ENCODE peak calls at places on chromosomes 2 and 18, in ten cellular contexts. One of them, this sample, is unnamed.

GRCh38 chr2:202193305-202193704 is 45.1 kb downstream of the SUMO1 start:
- DNase-seq in GM12865: no peak
- DNase-seq in H1: peak
- DNase-seq in natural killer cell: no peak
- DNase-seq in HS-27A: no peak
- DNase-seq in foreskin fibroblast: no peak
- DNase-seq in Ammon's horn: no peak
- DNase-seq in activated CD8-positive, alpha-beta memory T cell treated with anti-CD3 and anti-CD28 coated beads for 24 hours: no peak
- DNase-seq in head of caudate nucleus: no peak
- DNase-seq in H4: no peak
- DNase-seq in this sample: no peak

GRCh38 chr2:152054593-152054992 is 44.3 kb downstream of the CACNB4 start:
- DNase-seq in foreskin fibroblast: peak
- DNase-seq in GM12865: no peak
- DNase-seq in head of caudate nucleus: no peak
- DNase-seq in activated CD8-positive, alpha-beta memory T cell treated with anti-CD3 and anti-CD28 coated beads for 24 hours: no peak
- DNase-seq in H4: peak
- DNase-seq in HS-27A: peak
- DNase-seq in H1: no peak
- DNase-seq in Ammon's horn: no peak
- DNase-seq in natural killer cell: no peak
- DNase-seq in this sample: no peak

GRCh38 chr2:180205616-180206271 is 198.6 kb upstream of the CWC22 start:
- DNase-seq in H4: no peak
- DNase-seq in GM12865: no peak
- DNase-seq in foreskin fibroblast: no peak
- DNase-seq in H1: no peak
- DNase-seq in activated CD8-positive, alpha-beta memory T cell treated with anti-CD3 and anti-CD28 coated beads for 24 hours: no peak
- DNase-seq in HS-27A: no peak
- DNase-seq in Ammon's horn: no peak
- DNase-seq in natural killer cell: no peak
- DNase-seq in head of caudate nucleus: no peak
- DNase-seq in this sample: no peak

GRCh38 chr2:72014871-72015270 is 132.8 kb downstream of the CYP26B1 start:
- DNase-seq in GM12865: no peak
- DNase-seq in foreskin fibroblast: no peak
- DNase-seq in activated CD8-positive, alpha-beta memory T cell treated with anti-CD3 and anti-CD28 coated beads for 24 hours: no peak
- DNase-seq in head of caudate nucleus: no peak
- DNase-seq in H1: no peak
- DNase-seq in natural killer cell: no peak
- DNase-seq in HS-27A: no peak
- DNase-seq in Ammon's horn: no peak
- DNase-seq in H4: no peak
- DNase-seq in this sample: no peak

GRCh38 chr2:227862741-227863588 is 8.5 kb upstream of the DAW1 start:
- DNase-seq in GM12865: no peak
- DNase-seq in H4: peak
- DNase-seq in activated CD8-positive, alpha-beta memory T cell treated with anti-CD3 and anti-CD28 coated beads for 24 hours: no peak
- DNase-seq in natural killer cell: no peak
- DNase-seq in foreskin fibroblast: peak
- DNase-seq in HS-27A: peak
- DNase-seq in head of caudate nucleus: peak
- DNase-seq in H1: peak
- DNase-seq in Ammon's horn: no peak
- DNase-seq in this sample: no peak

GRCh38 chr2:180040146-180040925 is 33.2 kb upstream of the CWC22 start:
- DNase-seq in head of caudate nucleus: no peak
- DNase-seq in H4: peak
- DNase-seq in natural killer cell: no peak
- DNase-seq in H1: no peak
- DNase-seq in activated CD8-positive, alpha-beta memory T cell treated with anti-CD3 and anti-CD28 coated beads for 24 hours: no peak
- DNase-seq in GM12865: no peak
- DNase-seq in HS-27A: peak
- DNase-seq in Ammon's horn: no peak
- DNase-seq in foreskin fibroblast: peak
- DNase-seq in this sample: no peak

GRCh38 chr2:170533156-170533555 is 182.0 kb upstream of the SP5 start:
- DNase-seq in activated CD8-positive, alpha-beta memory T cell treated with anti-CD3 and anti-CD28 coated beads for 24 hours: no peak
- DNase-seq in Ammon's horn: no peak
- DNase-seq in H4: no peak
- DNase-seq in foreskin fibroblast: no peak
- DNase-seq in natural killer cell: no peak
- DNase-seq in HS-27A: no peak
- DNase-seq in head of caudate nucleus: no peak
- DNase-seq in H1: no peak
- DNase-seq in GM12865: no peak
- DNase-seq in this sample: no peak

GRCh38 chr2:10620481-10620880 is 69.3 kb downstream of the NOL10 start:
- DNase-seq in head of caudate nucleus: no peak
- DNase-seq in natural killer cell: no peak
- DNase-seq in Ammon's horn: no peak
- DNase-seq in H4: peak
- DNase-seq in HS-27A: peak
- DNase-seq in H1: no peak
- DNase-seq in activated CD8-positive, alpha-beta memory T cell treated with anti-CD3 and anti-CD28 coated beads for 24 hours: no peak
- DNase-seq in GM12865: no peak
- DNase-seq in foreskin fibroblast: peak
- DNase-seq in this sample: no peak

GRCh38 chr2:206840999-206841398 is 75.6 kb downstream of the FASTKD2 start:
- DNase-seq in activated CD8-positive, alpha-beta memory T cell treated with anti-CD3 and anti-CD28 coated beads for 24 hours: no peak
- DNase-seq in Ammon's horn: no peak
- DNase-seq in GM12865: no peak
- DNase-seq in H1: no peak
- DNase-seq in head of caudate nucleus: no peak
- DNase-seq in foreskin fibroblast: no peak
- DNase-seq in natural killer cell: no peak
- DNase-seq in HS-27A: no peak
- DNase-seq in H4: no peak
- DNase-seq in this sample: no peak

GRCh38 chr18:9380571-9381390 is 46.2 kb downstream of the TWSG1 start:
- DNase-seq in H4: no peak
- DNase-seq in head of caudate nucleus: no peak
- DNase-seq in natural killer cell: no peak
- DNase-seq in activated CD8-positive, alpha-beta memory T cell treated with anti-CD3 and anti-CD28 coated beads for 24 hours: no peak
- DNase-seq in H1: no peak
- DNase-seq in HS-27A: no peak
- DNase-seq in GM12865: no peak
- DNase-seq in foreskin fibroblast: no peak
- DNase-seq in Ammon's horn: peak
- DNase-seq in this sample: no peak

GRCh38 chr2:105926960-105927678 is 182.4 kb downstream of the NCK2 start:
- DNase-seq in H1: no peak
- DNase-seq in foreskin fibroblast: no peak
- DNase-seq in H4: no peak
- DNase-seq in natural killer cell: no peak
- DNase-seq in HS-27A: no peak
- DNase-seq in head of caudate nucleus: peak
- DNase-seq in Ammon's horn: peak
- DNase-seq in GM12865: peak
- DNase-seq in activated CD8-positive, alpha-beta memory T cell treated with anti-CD3 and anti-CD28 coated beads for 24 hours: peak
- DNase-seq in this sample: peak

GRCh38 chr2:2731101-2731850 is 400.2 kb upstream of the MYT1L start:
- DNase-seq in GM12865: no peak
- DNase-seq in HS-27A: no peak
- DNase-seq in natural killer cell: no peak
- DNase-seq in Ammon's horn: no peak
- DNase-seq in activated CD8-positive, alpha-beta memory T cell treated with anti-CD3 and anti-CD28 coated beads for 24 hours: no peak
- DNase-seq in foreskin fibroblast: no peak
- DNase-seq in head of caudate nucleus: no peak
- DNase-seq in H1: no peak
- DNase-seq in H4: no peak
- DNase-seq in this sample: no peak

GRCh38 chr18:30970201-30970816 is 72.2 kb downstream of the DSC3 start:
- DNase-seq in activated CD8-positive, alpha-beta memory T cell treated with anti-CD3 and anti-CD28 coated beads for 24 hours: no peak
- DNase-seq in GM12865: peak
- DNase-seq in head of caudate nucleus: no peak
- DNase-seq in Ammon's horn: peak
- DNase-seq in foreskin fibroblast: no peak
- DNase-seq in H1: no peak
- DNase-seq in natural killer cell: no peak
- DNase-seq in HS-27A: no peak
- DNase-seq in H4: peak
- DNase-seq in this sample: no peak

GRCh38 chr2:27007416-27008374 is 25.1 kb upstream of the TMEM214 start:
- DNase-seq in foreskin fibroblast: no peak
- DNase-seq in activated CD8-positive, alpha-beta memory T cell treated with anti-CD3 and anti-CD28 coated beads for 24 hours: no peak
- DNase-seq in Ammon's horn: no peak
- DNase-seq in H4: no peak
- DNase-seq in GM12865: no peak
- DNase-seq in head of caudate nucleus: no peak
- DNase-seq in HS-27A: no peak
- DNase-seq in H1: no peak
- DNase-seq in natural killer cell: no peak
- DNase-seq in this sample: no peak

GRCh38 chr18:32669549-32670165 is 103.2 kb downstream of the KLHL14 start:
- DNase-seq in Ammon's horn: no peak
- DNase-seq in head of caudate nucleus: no peak
- DNase-seq in H1: peak
- DNase-seq in GM12865: peak
- DNase-seq in HS-27A: no peak
- DNase-seq in activated CD8-positive, alpha-beta memory T cell treated with anti-CD3 and anti-CD28 coated beads for 24 hours: no peak
- DNase-seq in foreskin fibroblast: no peak
- DNase-seq in H4: no peak
- DNase-seq in natural killer cell: no peak
- DNase-seq in this sample: no peak

GRCh38 chr2:102063948-102064678 is 72.4 kb downstream of the IL1R2 start:
- DNase-seq in natural killer cell: no peak
- DNase-seq in foreskin fibroblast: peak
- DNase-seq in H1: no peak
- DNase-seq in H4: peak
- DNase-seq in Ammon's horn: peak
- DNase-seq in head of caudate nucleus: peak
- DNase-seq in activated CD8-positive, alpha-beta memory T cell treated with anti-CD3 and anti-CD28 coated beads for 24 hours: no peak
- DNase-seq in HS-27A: peak
- DNase-seq in GM12865: no peak
- DNase-seq in this sample: no peak

GRCh38 chr18:57353137-57353939 is 981 bp downstream of the ST8SIA3 start:
- DNase-seq in H4: no peak
- DNase-seq in H1: no peak
- DNase-seq in activated CD8-positive, alpha-beta memory T cell treated with anti-CD3 and anti-CD28 coated beads for 24 hours: no peak
- DNase-seq in natural killer cell: no peak
- DNase-seq in GM12865: no peak
- DNase-seq in foreskin fibroblast: no peak
- DNase-seq in Ammon's horn: no peak
- DNase-seq in HS-27A: no peak
- DNase-seq in head of caudate nucleus: peak
- DNase-seq in this sample: no peak

GRCh38 chr2:3409627-3410170 is 30.2 kb downstream of the TRAPPC12 start:
- DNase-seq in foreskin fibroblast: no peak
- DNase-seq in activated CD8-positive, alpha-beta memory T cell treated with anti-CD3 and anti-CD28 coated beads for 24 hours: no peak
- DNase-seq in H4: no peak
- DNase-seq in H1: no peak
- DNase-seq in GM12865: no peak
- DNase-seq in Ammon's horn: no peak
- DNase-seq in natural killer cell: no peak
- DNase-seq in HS-27A: no peak
- DNase-seq in head of caudate nucleus: no peak
- DNase-seq in this sample: no peak

GRCh38 chr18:77208969-77209368 is 40.7 kb upstream of the GALR1 start:
- DNase-seq in head of caudate nucleus: no peak
- DNase-seq in HS-27A: no peak
- DNase-seq in natural killer cell: no peak
- DNase-seq in H4: peak
- DNase-seq in activated CD8-positive, alpha-beta memory T cell treated with anti-CD3 and anti-CD28 coated beads for 24 hours: no peak
- DNase-seq in GM12865: peak
- DNase-seq in Ammon's horn: peak
- DNase-seq in foreskin fibroblast: peak
- DNase-seq in H1: no peak
- DNase-seq in this sample: no peak

GRCh38 chr2:239951117-239951734 is 73.9 kb downstream of the NDUFA10 start:
- DNase-seq in activated CD8-positive, alpha-beta memory T cell treated with anti-CD3 and anti-CD28 coated beads for 24 hours: no peak
- DNase-seq in natural killer cell: no peak
- DNase-seq in head of caudate nucleus: no peak
- DNase-seq in HS-27A: no peak
- DNase-seq in Ammon's horn: no peak
- DNase-seq in H1: no peak
- DNase-seq in H4: no peak
- DNase-seq in GM12865: no peak
- DNase-seq in foreskin fibroblast: no peak
- DNase-seq in this sample: no peak

GRCh38 chr2:17255071-17255470 is 263.2 kb downstream of the RAD51AP2 start:
- DNase-seq in Ammon's horn: no peak
- DNase-seq in activated CD8-positive, alpha-beta memory T cell treated with anti-CD3 and anti-CD28 coated beads for 24 hours: no peak
- DNase-seq in head of caudate nucleus: no peak
- DNase-seq in natural killer cell: no peak
- DNase-seq in H1: no peak
- DNase-seq in HS-27A: no peak
- DNase-seq in GM12865: no peak
- DNase-seq in H4: no peak
- DNase-seq in foreskin fibroblast: no peak
- DNase-seq in this sample: no peak

GRCh38 chr2:241636182-241636982 is 576 bp downstream of the THAP4 start:
- DNase-seq in head of caudate nucleus: no peak
- DNase-seq in Ammon's horn: no peak
- DNase-seq in H4: no peak
- DNase-seq in GM12865: peak
- DNase-seq in H1: peak
- DNase-seq in activated CD8-positive, alpha-beta memory T cell treated with anti-CD3 and anti-CD28 coated beads for 24 hours: peak
- DNase-seq in foreskin fibroblast: no peak
- DNase-seq in HS-27A: no peak
- DNase-seq in natural killer cell: peak
- DNase-seq in this sample: peak

GRCh38 chr2:70941701-70942100 is 6.0 kb downstream of the ATP6V1B1 start:
- DNase-seq in HS-27A: no peak
- DNase-seq in natural killer cell: no peak
- DNase-seq in Ammon's horn: no peak
- DNase-seq in head of caudate nucleus: no peak
- DNase-seq in GM12865: no peak
- DNase-seq in H1: no peak
- DNase-seq in activated CD8-positive, alpha-beta memory T cell treated with anti-CD3 and anti-CD28 coated beads for 24 hours: no peak
- DNase-seq in H4: no peak
- DNase-seq in foreskin fibroblast: no peak
- DNase-seq in this sample: no peak

GRCh38 chr2:106192752-106193490 is 1.2 kb downstream of the UXS1 start:
- DNase-seq in activated CD8-positive, alpha-beta memory T cell treated with anti-CD3 and anti-CD28 coated beads for 24 hours: peak
- DNase-seq in foreskin fibroblast: peak
- DNase-seq in H1: no peak
- DNase-seq in GM12865: peak
- DNase-seq in Ammon's horn: peak
- DNase-seq in HS-27A: no peak
- DNase-seq in head of caudate nucleus: peak
- DNase-seq in natural killer cell: peak
- DNase-seq in H4: peak
- DNase-seq in this sample: peak

GRCh38 chr18:22467760-22468553 is 50.2 kb upstream of the CTAGE1 start:
- DNase-seq in HS-27A: peak
- DNase-seq in Ammon's horn: no peak
- DNase-seq in head of caudate nucleus: no peak
- DNase-seq in H1: no peak
- DNase-seq in GM12865: no peak
- DNase-seq in foreskin fibroblast: peak
- DNase-seq in H4: peak
- DNase-seq in natural killer cell: no peak
- DNase-seq in activated CD8-positive, alpha-beta memory T cell treated with anti-CD3 and anti-CD28 coated beads for 24 hours: no peak
- DNase-seq in this sample: no peak

GRCh38 chr2:43135583-43135982 is 90.8 kb downstream of the ZFP36L2 start:
- DNase-seq in head of caudate nucleus: no peak
- DNase-seq in natural killer cell: no peak
- DNase-seq in H4: no peak
- DNase-seq in GM12865: no peak
- DNase-seq in activated CD8-positive, alpha-beta memory T cell treated with anti-CD3 and anti-CD28 coated beads for 24 hours: peak
- DNase-seq in Ammon's horn: no peak
- DNase-seq in H1: no peak
- DNase-seq in HS-27A: no peak
- DNase-seq in foreskin fibroblast: no peak
- DNase-seq in this sample: no peak

GRCh38 chr2:164964744-164965143 is 9.4 kb upstream of the SLC38A11 start:
- DNase-seq in foreskin fibroblast: no peak
- DNase-seq in activated CD8-positive, alpha-beta memory T cell treated with anti-CD3 and anti-CD28 coated beads for 24 hours: no peak
- DNase-seq in HS-27A: no peak
- DNase-seq in head of caudate nucleus: no peak
- DNase-seq in Ammon's horn: no peak
- DNase-seq in GM12865: no peak
- DNase-seq in natural killer cell: no peak
- DNase-seq in H1: no peak
- DNase-seq in H4: peak
- DNase-seq in this sample: no peak

GRCh38 chr2:131104487-131105155 is 515 bp upstream of the PLEKHB2 start:
- DNase-seq in natural killer cell: no peak
- DNase-seq in H4: peak
- DNase-seq in H1: no peak
- DNase-seq in head of caudate nucleus: no peak
- DNase-seq in activated CD8-positive, alpha-beta memory T cell treated with anti-CD3 and anti-CD28 coated beads for 24 hours: peak
- DNase-seq in HS-27A: peak
- DNase-seq in Ammon's horn: peak
- DNase-seq in foreskin fibroblast: peak
- DNase-seq in GM12865: peak
- DNase-seq in this sample: peak

This sample was measured in activated T-helper 2 cell treated with anti-CD3 and anti-CD28 coated beads, Interferon-gamma antibody, Interleukin-2, Interleukin-4, amounts not matched to agents 10 μg/mL and 5 μg/mL and 100 μg/mL, durations not matched to agents 14 hours and 24 hours and 36 hours.